ENCODE peak calls at places on chromosomes 7 and 10, in seven cellular contexts. D is progenitor cell of endocrine pancreas; Y is Calu3; X is CD8-positive, alpha-beta T cell; C is fibroblast of mammary gland; A is astrocyte of the spinal cord; S is right lobe of liver. E is an unnamed sample.
A peak's percentile ranks its signal among the peaks of the same experiment; 100 is the strongest.

GRCh38 chr7:66905689-66906088 is 15.3 kb upstream of the TMEM248 start:
- DNase-seq in D (no peak), Y (no peak), X (no peak), C (no peak), A (no peak), S (no peak), E (no peak)

GRCh38 chr7:140673063-140673769 is 471 bp downstream of the ADCK2 start:
- DNase-seq in D (peak; percentile 38), Y (peak; percentile 62), X (peak; percentile 64), C (no peak), A (no peak), S (peak; percentile 57), E (peak; percentile 24)

GRCh38 chr10:104367856-104368255 is 14.2 kb downstream of the CFAP58 start:
- DNase-seq in D (no peak), Y (no peak), X (no peak), C (no peak), A (no peak), S (no peak), E (no peak)

GRCh38 chr7:4271716-4272015 is 410.4 kb upstream of the FOXK1 start:
- DNase-seq in D (no peak), Y (no peak), X (no peak), C (no peak), A (no peak), S (no peak), E (no peak)

GRCh38 chr10:5479481-5480161 is 19.7 kb downstream of the CALML5 start:
- DNase-seq in D (no peak), Y (no peak), X (no peak), C (no peak), A (no peak), S (no peak), E (no peak)

GRCh38 chr10:124653811-124654651 is 90.1 kb downstream of the FAM53B start:
- DNase-seq in D (no peak), Y (no peak), X (no peak), C (no peak), A (no peak), S (no peak), E (no peak)

GRCh38 chr7:84844771-84845170 is 342.1 kb downstream of the SEMA3D start:
- DNase-seq in D (no peak), Y (no peak), X (no peak), C (no peak), A (no peak), S (no peak), E (no peak)

GRCh38 chr7:131686833-131687232 is 130.4 kb upstream of the PODXL start:
- DNase-seq in D (no peak), Y (no peak), X (no peak), C (no peak), A (no peak), S (no peak), E (no peak)

GRCh38 chr10:77821551-77821950 is 105.0 kb downstream of the DLG5 start:
- DNase-seq in D (no peak), Y (no peak), X (no peak), C (no peak), A (no peak), S (no peak), E (no peak)

GRCh38 chr7:28054531-28055160 is 125.9 kb downstream of the JAZF1 start:
- DNase-seq in D (no peak), Y (no peak), X (no peak), C (no peak), A (no peak), S (no peak), E (no peak)

GRCh38 chr7:137898839-137899681 is 52.3 kb upstream of the DGKI start:
- DNase-seq in D (peak; percentile 71), Y (peak; percentile 86), X (peak; percentile 77), C (peak; percentile 71), A (peak; percentile 74), S (peak; percentile 83), E (peak; percentile 84)

GRCh38 chr7:1850111-1850975 is 180.3 kb downstream of the ELFN1 start:
- DNase-seq in D (no peak), Y (no peak), X (no peak), C (no peak), A (no peak), S (peak; percentile 72), E (no peak)

GRCh38 chr10:101536800-101537199 is 51.3 kb downstream of the POLL start:
- DNase-seq in D (no peak), Y (no peak), X (no peak), C (peak; percentile 53), A (no peak), S (no peak), E (no peak)

GRCh38 chr7:81767883-81768282 is 2.0 kb downstream of the HGF start:
- DNase-seq in D (no peak), Y (no peak), X (no peak), C (peak; percentile 71), A (no peak), S (no peak), E (no peak)

GRCh38 chr7:25029075-25029474 is 49.1 kb upstream of the OSBPL3 start:
- DNase-seq in D (no peak), Y (no peak), X (no peak), C (no peak), A (no peak), S (no peak), E (no peak)

GRCh38 chr7:30750574-30751256 is 1.2 kb upstream of the INMT start:
- DNase-seq in D (no peak), Y (no peak), X (no peak), C (peak; percentile 95), A (peak; percentile 95), S (no peak), E (no peak)

GRCh38 chr10:71252195-71252594 is 39.8 kb downstream of the UNC5B start:
- DNase-seq in D (no peak), Y (no peak), X (no peak), C (no peak), A (no peak), S (no peak), E (no peak)

DNA sequence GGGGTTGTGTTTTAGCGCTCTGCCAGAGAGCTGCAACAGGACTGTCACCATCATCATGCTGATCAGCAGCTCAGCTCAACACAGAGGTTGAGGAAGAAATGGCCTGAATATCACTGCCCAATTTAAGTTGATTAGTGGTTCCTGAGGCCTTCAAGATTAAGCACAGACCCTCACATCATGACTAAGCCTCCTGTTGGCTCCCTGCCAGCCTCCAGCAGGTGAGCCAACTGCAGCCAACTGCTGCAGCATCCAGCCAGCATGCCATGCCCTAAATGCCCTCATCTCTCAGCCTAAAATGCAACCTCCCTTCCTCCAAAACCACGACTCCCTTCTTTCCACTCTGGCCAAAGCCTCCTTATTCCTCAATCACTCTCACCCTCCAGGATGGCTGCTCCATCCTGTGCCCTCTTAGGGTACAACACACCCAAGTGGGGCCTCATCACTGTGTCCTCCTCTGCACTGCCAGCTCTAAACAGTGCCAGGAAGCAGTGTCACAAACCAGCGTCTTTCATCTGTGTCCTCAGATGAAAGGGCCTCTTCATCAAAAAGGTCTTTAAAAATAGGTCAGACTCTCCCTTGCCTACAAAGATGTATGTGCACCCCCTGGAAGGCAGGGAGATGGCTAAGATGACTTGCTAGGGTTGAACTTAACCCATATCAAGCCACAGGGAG is 259.3 kb downstream of the ZEB1 start:
- DNase-seq in D (no peak), Y (no peak), X (no peak), C (no peak), A (no peak), S (no peak), E (no peak)
- TF ChIP-seq CTCF in D (no peak), Y (no peak), X (no peak), C (no peak), A (no peak), S (no peak), E (no peak)

GRCh38 chr7:47758546-47758945 is 176.6 kb upstream of the TNS3 start:
- DNase-seq in D (no peak), Y (no peak), X (no peak), C (peak; percentile 74), A (peak; percentile 33), S (no peak), E (no peak)

GRCh38 chr7:47762207-47762606 is 180.3 kb upstream of the TNS3 start:
- DNase-seq in D (no peak), Y (no peak), X (no peak), C (no peak), A (no peak), S (no peak), E (no peak)

GRCh38 chr7:47762746-47763062 is 180.8 kb upstream of the TNS3 start:
- DNase-seq in D (no peak), Y (no peak), X (no peak), C (no peak), A (no peak), S (no peak), E (no peak)

GRCh38 chr7:47757946-47758371 is 176.0 kb upstream of the TNS3 start:
- DNase-seq in D (no peak), Y (no peak), X (no peak), C (peak; percentile 94), A (peak; percentile 88), S (no peak), E (no peak)

GRCh38 chr7:47759056-47759706 is 177.3 kb upstream of the TNS3 start:
- DNase-seq in D (no peak), Y (peak; percentile 48), X (no peak), C (peak; percentile 41), A (no peak), S (no peak), E (no peak)
- TF ChIP-seq CTCF in D (peak; percentile 12), Y (peak; percentile 51), X (no peak), C (peak; percentile 36), A (peak; percentile 34), S (no peak), E (peak; percentile 23)

GRCh38 chr7:20113423-20114027 is 103.7 kb downstream of the MACC1 start:
- DNase-seq in D (no peak), Y (no peak), X (no peak), C (no peak), A (no peak), S (no peak), E (no peak)
- TF ChIP-seq CTCF in D (no peak), Y (no peak), X (no peak), C (no peak), A (no peak), S (no peak), E (no peak)

GRCh38 chr7:36283711-36284130 is 105.9 kb upstream of the ANLN start:
- DNase-seq in D (no peak), Y (no peak), X (no peak), C (no peak), A (no peak), S (peak; percentile 65), E (no peak)
- TF ChIP-seq CTCF in D (no peak), Y (no peak), X (no peak), C (no peak), A (no peak), S (no peak), E (no peak)